ENCODE peak calls at places on chromosomes 13 and 19, in four cellular contexts. One of them, this sample, is unnamed.
A peak's percentile ranks its signal among the peaks of the same experiment; 100 is the strongest.

GRCh38 chr19:17285415-17286135 is 3.9 kb downstream of the ANKLE1 start:
- DNase-seq in lower lobe of right lung: no peak
- DNase-seq in tibial artery: no peak
- DNase-seq in thoracic aorta: no peak
- DNase-seq in this sample: no peak

GRCh38 chr19:29690842-29691241 is 24.2 kb downstream of the C19orf12 start:
- DNase-seq in lower lobe of right lung: no peak
- DNase-seq in tibial artery: no peak
- DNase-seq in thoracic aorta: no peak
- DNase-seq in this sample: peak; percentile 65

GRCh38 chr19:22331521-22331920 is 45.3 kb downstream of the ZNF729 start:
- DNase-seq in thoracic aorta: no peak
- DNase-seq in lower lobe of right lung: no peak
- DNase-seq in tibial artery: no peak
- DNase-seq in this sample: no peak

GRCh38 chr13:95360052-95360451 is 58.8 kb upstream of the ABCC4 start:
- DNase-seq in thoracic aorta: no peak
- DNase-seq in lower lobe of right lung: no peak
- DNase-seq in tibial artery: no peak
- DNase-seq in this sample: no peak

GRCh38 chr19:50276370-50277063 is 52.7 kb downstream of the KCNC3 start:
- DNase-seq in lower lobe of right lung: no peak
- DNase-seq in tibial artery: no peak
- DNase-seq in thoracic aorta: no peak
- DNase-seq in this sample: no peak

GRCh38 chr19:1811942-1812425 is at the start of gene ATP8B3:
- DNase-seq in tibial artery: no peak
- DNase-seq in lower lobe of right lung: no peak
- DNase-seq in thoracic aorta: no peak
- DNase-seq in this sample: no peak

GRCh38 chr19:48415395-48415794 is 21.9 kb downstream of the GRIN2D start:
- DNase-seq in tibial artery: peak; percentile 75
- DNase-seq in lower lobe of right lung: peak; percentile 89
- DNase-seq in thoracic aorta: no peak
- DNase-seq in this sample: peak; percentile 52

GRCh38 chr19:51196181-51196580 is 28.7 kb upstream of the CD33 start:
- DNase-seq in tibial artery: no peak
- DNase-seq in thoracic aorta: no peak
- DNase-seq in lower lobe of right lung: no peak
- DNase-seq in this sample: no peak

GRCh38 chr19:30557212-30557611 is 185.0 kb downstream of the ZNF536 start:
- DNase-seq in thoracic aorta: no peak
- DNase-seq in lower lobe of right lung: no peak
- DNase-seq in tibial artery: no peak
- DNase-seq in this sample: no peak

GRCh38 chr19:45816236-45817009 is 1.3 kb upstream of the RSPH6A start:
- DNase-seq in lower lobe of right lung: no peak
- DNase-seq in thoracic aorta: no peak
- DNase-seq in tibial artery: no peak
- DNase-seq in this sample: no peak

GRCh38 chr19:45817725-45818301 is 2.7 kb upstream of the RSPH6A start:
- DNase-seq in tibial artery: no peak
- DNase-seq in thoracic aorta: no peak
- DNase-seq in lower lobe of right lung: no peak
- DNase-seq in this sample: no peak

GRCh38 chr19:45815501-45816216 is 551 bp upstream of the RSPH6A start:
- DNase-seq in tibial artery: no peak
- DNase-seq in lower lobe of right lung: peak; percentile 46
- DNase-seq in thoracic aorta: no peak
- DNase-seq in this sample: no peak

GRCh38 chr19:45814851-45815481 is at the start of gene RSPH6A:
- DNase-seq in tibial artery: no peak
- DNase-seq in thoracic aorta: no peak
- DNase-seq in lower lobe of right lung: peak; percentile 41
- DNase-seq in this sample: no peak

DNA sequence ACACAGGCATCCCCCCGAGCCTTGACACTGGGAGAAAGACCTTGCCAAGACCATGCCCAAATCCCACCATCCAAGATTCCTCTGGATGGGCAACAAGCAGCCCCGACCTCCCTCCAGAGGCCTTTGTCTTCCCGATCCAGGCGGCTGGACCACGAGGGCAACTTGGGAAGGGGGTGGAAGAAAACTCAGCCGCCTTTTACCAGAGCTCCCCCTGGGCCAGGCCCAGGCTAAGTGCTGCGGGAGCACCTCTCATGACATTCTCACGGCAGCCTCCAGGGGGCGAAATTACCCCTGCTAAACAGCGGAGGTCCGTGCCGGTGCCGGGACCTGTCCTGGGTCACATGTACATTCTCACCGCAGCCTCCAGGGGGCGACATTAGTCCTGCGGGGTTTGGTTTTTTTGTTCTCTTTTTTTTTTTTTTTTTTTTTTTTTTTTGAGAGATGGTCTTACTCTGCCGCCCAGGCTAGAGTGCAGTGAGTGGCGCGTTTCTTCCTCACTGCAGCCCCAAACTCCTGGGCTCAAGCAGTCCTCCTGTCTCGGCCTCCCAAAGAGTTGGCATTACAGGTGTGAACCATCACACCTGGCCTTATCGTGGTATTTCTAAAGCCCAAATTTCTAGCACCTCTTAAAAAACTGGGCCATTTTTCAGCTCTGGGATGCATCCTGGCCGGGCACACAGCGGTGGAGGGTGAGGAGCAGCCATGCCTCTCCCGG is 2.1 kb upstream of the RSPH6A start:
- DNase-seq in lower lobe of right lung: peak; percentile 96
- DNase-seq in tibial artery: peak; percentile 90
- DNase-seq in thoracic aorta: peak; percentile 72
- DNase-seq in this sample: peak; percentile 88
- H3K27ac ChIP-seq in lower lobe of right lung: no peak overlapping the region
- H3K27ac ChIP-seq in tibial artery: no peak overlapping the region
- H3K27ac ChIP-seq in thoracic aorta: no peak overlapping the region
- H3K27ac ChIP-seq in this sample: no peak overlapping the region

GRCh38 chr13:105255472-105255871 is 1280.0 kb downstream of the EFNB2 start:
- DNase-seq in thoracic aorta: no peak
- DNase-seq in tibial artery: no peak
- DNase-seq in lower lobe of right lung: no peak
- DNase-seq in this sample: no peak
- H3K27ac ChIP-seq in thoracic aorta: no peak overlapping the region
- H3K27ac ChIP-seq in tibial artery: no peak overlapping the region
- H3K27ac ChIP-seq in lower lobe of right lung: no peak overlapping the region
- H3K27ac ChIP-seq in this sample: no peak overlapping the region

GRCh38 chr19:6263306-6264076 is 16.3 kb downstream of the MLLT1 start:
- DNase-seq in tibial artery: no peak
- DNase-seq in thoracic aorta: no peak
- DNase-seq in lower lobe of right lung: no peak
- DNase-seq in this sample: peak; percentile 37

GRCh38 chr19:6260912-6261636 is 18.7 kb downstream of the MLLT1 start:
- DNase-seq in thoracic aorta: no peak
- DNase-seq in tibial artery: no peak
- DNase-seq in lower lobe of right lung: no peak
- DNase-seq in this sample: no peak

GRCh38 chr19:6262519-6262918 is 17.3 kb downstream of the MLLT1 start:
- DNase-seq in lower lobe of right lung: no peak
- DNase-seq in thoracic aorta: no peak
- DNase-seq in tibial artery: no peak
- DNase-seq in this sample: no peak

GRCh38 chr19:6260376-6260775 is 19.4 kb downstream of the MLLT1 start:
- DNase-seq in lower lobe of right lung: no peak
- DNase-seq in thoracic aorta: no peak
- DNase-seq in tibial artery: no peak
- DNase-seq in this sample: no peak

GRCh38 chr19:6261883-6262282 is 17.9 kb downstream of the MLLT1 start:
- DNase-seq in thoracic aorta: no peak
- DNase-seq in lower lobe of right lung: no peak
- DNase-seq in tibial artery: no peak
- DNase-seq in this sample: no peak
- H3K27ac ChIP-seq in thoracic aorta: no peak overlapping the region
- H3K27ac ChIP-seq in lower lobe of right lung: no peak overlapping the region
- H3K27ac ChIP-seq in tibial artery: no peak overlapping the region
- H3K27ac ChIP-seq in this sample: no peak overlapping the region

DNA sequence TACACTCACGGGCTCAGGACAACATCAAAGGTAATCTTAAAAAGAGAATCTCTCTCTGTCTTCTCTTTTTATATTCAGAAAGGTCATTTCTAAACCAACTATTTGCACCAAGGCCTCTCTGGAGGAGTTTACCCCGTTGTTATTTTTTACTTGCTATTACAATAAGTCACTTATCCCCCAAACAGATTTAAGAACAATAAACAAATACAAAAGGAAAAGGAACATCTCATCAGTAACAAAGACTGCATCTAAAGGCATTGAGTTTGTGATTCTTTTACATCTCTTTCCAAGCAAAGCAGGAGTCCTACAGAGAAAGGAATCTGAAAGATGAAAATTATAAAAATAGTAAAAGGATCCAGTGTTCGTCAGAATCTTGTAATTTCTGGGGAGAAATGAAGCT is 75.4 kb downstream of the GGACT start:
- DNase-seq in lower lobe of right lung: no peak
- DNase-seq in thoracic aorta: no peak
- DNase-seq in tibial artery: no peak
- DNase-seq in this sample: no peak
- H3K27ac ChIP-seq in lower lobe of right lung: no peak overlapping the region
- H3K27ac ChIP-seq in thoracic aorta: no peak overlapping the region
- H3K27ac ChIP-seq in tibial artery: no peak overlapping the region
- H3K27ac ChIP-seq in this sample: no peak overlapping the region

GRCh38 chr13:98411013-98411412 is 165.9 kb downstream of the STK24 start:
- DNase-seq in tibial artery: no peak
- DNase-seq in lower lobe of right lung: no peak
- DNase-seq in thoracic aorta: no peak
- DNase-seq in this sample: no peak
- H3K27ac ChIP-seq in tibial artery: no peak overlapping the region
- H3K27ac ChIP-seq in lower lobe of right lung: peak overlapping the region; percentile 51
- H3K27ac ChIP-seq in thoracic aorta: no peak overlapping the region
- H3K27ac ChIP-seq in this sample: no peak overlapping the region

GRCh38 chr19:13902993-13903555 is 2.8 kb downstream of the BRME1 start:
- DNase-seq in lower lobe of right lung: no peak
- DNase-seq in thoracic aorta: no peak
- DNase-seq in tibial artery: no peak
- DNase-seq in this sample: no peak
- H3K27ac ChIP-seq in lower lobe of right lung: no peak overlapping the region
- H3K27ac ChIP-seq in thoracic aorta: no peak overlapping the region
- H3K27ac ChIP-seq in tibial artery: no peak overlapping the region
- H3K27ac ChIP-seq in this sample: no peak overlapping the region